ENCODE peak calls at places on chromosomes 3 and 15, in ten cellular contexts. One of them, this sample, is unnamed.
A peak's percentile ranks its signal among the peaks of the same experiment; 100 is the strongest.

GRCh38 chr15:28886431-28887343 is 913 bp downstream of the APBA2 start:
- DNase-seq in CD4-positive, CD25-positive, alpha-beta regulatory T cell: no peak
- DNase-seq in activated naive CD4-positive, alpha-beta T cell: peak; percentile 22
- DNase-seq in LoVo: no peak
- DNase-seq in fibroblast of lung: no peak
- DNase-seq in GOT3: no peak
- DNase-seq in HS-27A: no peak
- DNase-seq in glutamatergic neuron: no peak
- DNase-seq in activated CD4-positive, alpha-beta memory T cell treated with anti-CD3 and anti-CD28 coated beads, Interleukin-2, amount 10 ng/mL, durations not matched to agents 7 days and 5 days: no peak
- DNase-seq in IMR-90: no peak
- DNase-seq in this sample: no peak

GRCh38 chr15:24678485-24678884 is 2.9 kb downstream of the NPAP1 start:
- DNase-seq in CD4-positive, CD25-positive, alpha-beta regulatory T cell: no peak
- DNase-seq in activated naive CD4-positive, alpha-beta T cell: no peak
- DNase-seq in LoVo: no peak
- DNase-seq in fibroblast of lung: no peak
- DNase-seq in GOT3: no peak
- DNase-seq in HS-27A: no peak
- DNase-seq in glutamatergic neuron: no peak
- DNase-seq in activated CD4-positive, alpha-beta memory T cell treated with anti-CD3 and anti-CD28 coated beads, Interleukin-2, amount 10 ng/mL, durations not matched to agents 7 days and 5 days: no peak
- DNase-seq in IMR-90: no peak
- DNase-seq in this sample: no peak

GRCh38 chr3:10437272-10437994 is 68.0 kb downstream of the ATP2B2 start:
- DNase-seq in CD4-positive, CD25-positive, alpha-beta regulatory T cell: peak; percentile 69
- DNase-seq in activated naive CD4-positive, alpha-beta T cell: peak; percentile 38
- DNase-seq in LoVo: no peak
- DNase-seq in fibroblast of lung: peak; percentile 88
- DNase-seq in GOT3: no peak
- DNase-seq in HS-27A: no peak
- DNase-seq in glutamatergic neuron: no peak
- DNase-seq in activated CD4-positive, alpha-beta memory T cell treated with anti-CD3 and anti-CD28 coated beads, Interleukin-2, amount 10 ng/mL, durations not matched to agents 7 days and 5 days: peak; percentile 76
- DNase-seq in IMR-90: peak; percentile 85
- DNase-seq in this sample: peak; percentile 28

GRCh38 chr3:51538459-51539290 is at the start of gene RAD54L2:
- DNase-seq in CD4-positive, CD25-positive, alpha-beta regulatory T cell: peak; percentile 72
- DNase-seq in activated naive CD4-positive, alpha-beta T cell: peak; percentile 75
- DNase-seq in LoVo: peak; percentile 85
- DNase-seq in fibroblast of lung: peak; percentile 81
- DNase-seq in GOT3: peak; percentile 46
- DNase-seq in HS-27A: peak; percentile 55
- DNase-seq in glutamatergic neuron: peak; percentile 91
- DNase-seq in activated CD4-positive, alpha-beta memory T cell treated with anti-CD3 and anti-CD28 coated beads, Interleukin-2, amount 10 ng/mL, durations not matched to agents 7 days and 5 days: peak; percentile 79
- DNase-seq in IMR-90: peak; percentile 79
- DNase-seq in this sample: peak; percentile 91

GRCh38 chr3:71504250-71505036 is 79.1 kb downstream of the FOXP1 start:
- DNase-seq in CD4-positive, CD25-positive, alpha-beta regulatory T cell: no peak
- DNase-seq in activated naive CD4-positive, alpha-beta T cell: no peak
- DNase-seq in LoVo: peak; percentile 19
- DNase-seq in fibroblast of lung: peak; percentile 99
- DNase-seq in GOT3: no peak
- DNase-seq in HS-27A: peak; percentile 85
- DNase-seq in glutamatergic neuron: no peak
- DNase-seq in activated CD4-positive, alpha-beta memory T cell treated with anti-CD3 and anti-CD28 coated beads, Interleukin-2, amount 10 ng/mL, durations not matched to agents 7 days and 5 days: no peak
- DNase-seq in IMR-90: peak; percentile 96
- DNase-seq in this sample: no peak

GRCh38 chr15:67823371-67824156 is 1.7 kb upstream of the SKOR1 start:
- DNase-seq in CD4-positive, CD25-positive, alpha-beta regulatory T cell: no peak
- DNase-seq in activated naive CD4-positive, alpha-beta T cell: no peak
- DNase-seq in LoVo: no peak
- DNase-seq in fibroblast of lung: no peak
- DNase-seq in GOT3: no peak
- DNase-seq in HS-27A: no peak
- DNase-seq in glutamatergic neuron: peak; percentile 54
- DNase-seq in activated CD4-positive, alpha-beta memory T cell treated with anti-CD3 and anti-CD28 coated beads, Interleukin-2, amount 10 ng/mL, durations not matched to agents 7 days and 5 days: no peak
- DNase-seq in IMR-90: no peak
- DNase-seq in this sample: no peak

GRCh38 chr3:43180027-43180426 is 74.1 kb upstream of the POMGNT2 start:
- DNase-seq in CD4-positive, CD25-positive, alpha-beta regulatory T cell: peak; percentile 54
- DNase-seq in activated naive CD4-positive, alpha-beta T cell: no peak
- DNase-seq in LoVo: peak; percentile 64
- DNase-seq in fibroblast of lung: peak; percentile 40
- DNase-seq in GOT3: no peak
- DNase-seq in HS-27A: no peak
- DNase-seq in glutamatergic neuron: no peak
- DNase-seq in activated CD4-positive, alpha-beta memory T cell treated with anti-CD3 and anti-CD28 coated beads, Interleukin-2, amount 10 ng/mL, durations not matched to agents 7 days and 5 days: peak; percentile 66
- DNase-seq in IMR-90: peak; percentile 96
- DNase-seq in this sample: peak; percentile 65

GRCh38 chr3:13135251-13135810 is 62.1 kb upstream of the IQSEC1 start:
- DNase-seq in CD4-positive, CD25-positive, alpha-beta regulatory T cell: no peak
- DNase-seq in activated naive CD4-positive, alpha-beta T cell: no peak
- DNase-seq in LoVo: no peak
- DNase-seq in fibroblast of lung: no peak
- DNase-seq in GOT3: no peak
- DNase-seq in HS-27A: no peak
- DNase-seq in glutamatergic neuron: no peak
- DNase-seq in activated CD4-positive, alpha-beta memory T cell treated with anti-CD3 and anti-CD28 coated beads, Interleukin-2, amount 10 ng/mL, durations not matched to agents 7 days and 5 days: no peak
- DNase-seq in IMR-90: no peak
- DNase-seq in this sample: no peak

GRCh38 chr3:79994397-79994796 is 226.6 kb upstream of the ROBO1 start:
- DNase-seq in CD4-positive, CD25-positive, alpha-beta regulatory T cell: no peak
- DNase-seq in activated naive CD4-positive, alpha-beta T cell: no peak
- DNase-seq in LoVo: no peak
- DNase-seq in fibroblast of lung: no peak
- DNase-seq in GOT3: no peak
- DNase-seq in HS-27A: no peak
- DNase-seq in glutamatergic neuron: no peak
- DNase-seq in activated CD4-positive, alpha-beta memory T cell treated with anti-CD3 and anti-CD28 coated beads, Interleukin-2, amount 10 ng/mL, durations not matched to agents 7 days and 5 days: no peak
- DNase-seq in IMR-90: no peak
- DNase-seq in this sample: no peak

This sample was measured in GM12865.